ENCODE peak calls at places on chromosomes 2 and 18, in nine cellular contexts. R, Y, B, Z, Q, H, M, E and O are unnamed samples.

GRCh38 chr2:219452361-219453317 is 18.0 kb downstream of the SPEG start:
- DNase-seq in R (peak; percentile 81), Y (peak; percentile 98), B (peak; percentile 59), Z (no peak), Q (no peak), H (peak; percentile 79), M (peak; percentile 82), E (no peak), O (no peak)

GRCh38 chr18:61637319-61637718 is 255.5 kb downstream of the RNF152 start:
- DNase-seq in R (no peak), Y (no peak), B (no peak), Z (peak; percentile 73), Q (no peak), H (peak; percentile 89), M (no peak), E (no peak), O (peak; percentile 20)

GRCh38 chr2:28359222-28360065 is 33.2 kb upstream of the FOSL2 start:
- DNase-seq in R (peak; percentile 90), Y (no peak), B (peak; percentile 81), Z (no peak), Q (no peak), H (no peak), M (no peak), E (peak; percentile 69), O (no peak)

GRCh38 chr2:241965931-241966412 is 96.4 kb downstream of the RTP5 start:
- DNase-seq in R (peak; percentile 98), Y (no peak), B (peak; percentile 49), Z (peak; percentile 56), Q (peak; percentile 85), H (peak; percentile 70), M (peak; percentile 56), E (peak; percentile 18), O (no peak)

GRCh38 chr2:77721593-77721992 is 199.4 kb upstream of the LRRTM4 start:
- DNase-seq in R (no peak), Y (no peak), B (no peak), Z (no peak), Q (no peak), H (no peak), M (no peak), E (no peak), O (no peak)

GRCh38 chr2:53903011-53903410 is 43.2 kb upstream of the GPR75 start:
- DNase-seq in R (no peak), Y (no peak), B (no peak), Z (no peak), Q (no peak), H (no peak), M (no peak), E (no peak), O (no peak)

GRCh38 chr2:205741256-205741978 is 59.1 kb downstream of the NRP2 start:
- DNase-seq in R (no peak), Y (no peak), B (no peak), Z (no peak), Q (no peak), H (no peak), M (no peak), E (no peak), O (no peak)

GRCh38 chr2:195343540-195343939 is 313.5 kb upstream of the SLC39A10 start:
- DNase-seq in R (no peak), Y (no peak), B (no peak), Z (no peak), Q (no peak), H (no peak), M (no peak), E (no peak), O (no peak)

GRCh38 chr2:176161817-176162626 is 4.9 kb downstream of the HOXD3 start:
- DNase-seq in R (no peak), Y (no peak), B (no peak), Z (peak; percentile 35), Q (no peak), H (peak; percentile 53), M (no peak), E (no peak), O (no peak)

GRCh38 chr2:230439590-230439989 is 23.6 kb downstream of the SP100 start:
- DNase-seq in R (no peak), Y (no peak), B (no peak), Z (no peak), Q (no peak), H (no peak), M (no peak), E (no peak), O (no peak)

GRCh38 chr2:191995285-191995684 is 148.4 kb upstream of the CAVIN2 start:
- DNase-seq in R (no peak), Y (no peak), B (no peak), Z (no peak), Q (no peak), H (no peak), M (no peak), E (no peak), O (no peak)

GRCh38 chr2:177169810-177170514 is 42.6 kb upstream of the HNRNPA3 start:
- DNase-seq in R (no peak), Y (no peak), B (peak; percentile 51), Z (no peak), Q (no peak), H (no peak), M (no peak), E (peak; percentile 86), O (no peak)

GRCh38 chr2:232438951-232439757 is 16.8 kb upstream of the ALPI start:
- DNase-seq in R (no peak), Y (peak; percentile 66), B (peak; percentile 74), Z (no peak), Q (no peak), H (peak; percentile 80), M (no peak), E (no peak), O (peak; percentile 65)
- TF ChIP-seq CTCF in R (no peak), Y (peak; percentile 22), B (peak; percentile 88), Z (peak; percentile 54), Q (peak; percentile 37), H (peak; percentile 75), M (no peak), E (peak; percentile 45), O (peak; percentile 62)

GRCh38 chr2:193963472-193964119 is 1693.4 kb upstream of the SLC39A10 start:
- DNase-seq in R (peak; percentile 15), Y (no peak), B (peak; percentile 62), Z (peak; percentile 48), Q (no peak), H (peak; percentile 56), M (no peak), E (peak; percentile 36), O (peak; percentile 25)
- TF ChIP-seq CTCF in R (peak; percentile 78), Y (no peak), B (peak; percentile 61), Z (peak; percentile 74), Q (peak; percentile 71), H (peak; percentile 80), M (peak; percentile 21), E (peak; percentile 55), O (peak; percentile 61)

GRCh38 chr2:217880490-217880889 is 122.3 kb downstream of the TNS1 start:
- DNase-seq in R (no peak), Y (no peak), B (no peak), Z (no peak), Q (no peak), H (no peak), M (no peak), E (no peak), O (no peak)
- TF ChIP-seq CTCF in R (peak; percentile 41), Y (no peak), B (no peak), Z (no peak), Q (peak; percentile 11), H (peak; percentile 61), M (no peak), E (no peak), O (no peak)

DNA sequence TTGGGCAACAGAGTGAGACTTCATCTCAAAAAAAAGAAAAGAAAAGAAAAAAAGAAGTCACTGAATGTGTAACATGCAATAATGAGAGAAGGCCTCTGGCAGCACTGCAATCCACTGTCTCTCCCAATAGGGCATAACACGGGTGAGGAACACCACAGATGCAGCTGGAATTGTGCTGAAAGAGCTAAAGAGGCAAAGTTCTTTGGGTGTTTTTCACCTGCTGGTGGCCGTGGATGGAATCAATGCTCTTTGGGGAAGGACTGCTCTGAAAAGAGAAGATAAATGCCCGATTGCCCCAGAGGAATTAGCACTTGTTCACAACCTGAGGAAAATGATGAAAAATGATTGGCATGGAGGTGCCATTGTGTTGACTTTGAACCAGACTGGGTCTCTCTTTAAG is 31.0 kb upstream of the CYBRD1 start:
- DNase-seq in R (no peak), Y (no peak), B (no peak), Z (no peak), Q (no peak), H (no peak), M (no peak), E (no peak), O (no peak)
- TF ChIP-seq CTCF in R (no peak), Y (no peak), B (no peak), Z (no peak), Q (no peak), H (peak; percentile 17), M (no peak), E (no peak), O (no peak)

GRCh38 chr2:34365512-34365911 is 766.4 kb upstream of the FAM98A start:
- DNase-seq in R (no peak), Y (no peak), B (no peak), Z (no peak), Q (no peak), H (no peak), M (no peak), E (no peak), O (no peak)

GRCh38 chr2:34368304-34368703 is 769.2 kb upstream of the FAM98A start:
- DNase-seq in R (no peak), Y (no peak), B (no peak), Z (peak; percentile 13), Q (no peak), H (peak; percentile 55), M (no peak), E (no peak), O (no peak)

GRCh38 chr2:34365937-34366336 is 766.8 kb upstream of the FAM98A start:
- DNase-seq in R (no peak), Y (no peak), B (no peak), Z (peak; percentile 90), Q (no peak), H (peak; percentile 94), M (no peak), E (no peak), O (peak; percentile 63)
- TF ChIP-seq CTCF in R (no peak), Y (no peak), B (no peak), Z (no peak), Q (peak; percentile 33), H (peak; percentile 37), M (no peak), E (no peak), O (peak; percentile 22)

GRCh38 chr2:188983427-188984101 is 9.4 kb downstream of the COL3A1 start:
- DNase-seq in R (peak; percentile 43), Y (no peak), B (no peak), Z (peak; percentile 32), Q (no peak), H (no peak), M (peak; percentile 87), E (peak; percentile 41), O (no peak)
- TF ChIP-seq CTCF in R (peak; percentile 62), Y (no peak), B (no peak), Z (peak; percentile 61), Q (peak; percentile 38), H (peak; percentile 76), M (peak; percentile 62), E (peak; percentile 47), O (peak; percentile 42)

DNA sequence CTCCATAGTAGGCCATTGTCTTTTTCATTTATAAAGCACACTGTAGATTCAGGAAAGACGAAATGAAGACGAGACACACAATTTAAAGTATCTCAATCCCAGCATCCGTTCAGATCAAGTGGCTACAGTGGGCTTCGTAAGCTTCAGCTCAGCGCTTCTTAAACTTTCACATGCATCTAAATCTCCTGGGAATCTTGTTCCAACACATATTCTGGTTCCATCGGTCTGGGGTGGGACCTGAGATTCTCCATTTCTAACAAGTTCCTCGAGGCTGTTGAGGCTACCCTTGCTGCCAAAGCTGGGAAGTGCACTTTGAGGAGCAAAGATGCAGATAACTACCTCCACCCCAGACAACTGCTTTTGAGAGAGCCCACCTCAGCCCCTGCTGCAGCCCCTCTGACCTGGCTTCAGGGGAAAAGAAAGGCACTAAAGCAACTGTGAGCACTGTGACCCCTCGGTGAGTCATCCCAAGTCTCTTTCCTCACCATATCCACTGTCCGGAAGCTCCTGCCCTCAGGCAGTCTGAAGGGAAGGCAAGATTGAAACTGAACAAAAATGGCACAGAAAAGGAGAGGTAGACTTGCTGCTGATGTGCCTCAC is 201.1 kb upstream of the FBXO11 start:
- DNase-seq in R (peak; percentile 70), Y (no peak), B (peak; percentile 22), Z (no peak), Q (no peak), H (peak; percentile 57), M (peak; percentile 27), E (peak; percentile 39), O (no peak)
- TF ChIP-seq CTCF in R (peak; percentile 27), Y (no peak), B (no peak), Z (no peak), Q (no peak), H (peak; percentile 34), M (peak; percentile 5), E (no peak), O (no peak)